ENCODE peak calls at places on chromosomes 12 and 14, in seven cellular contexts. N, D, K, W, F, G and E are unnamed samples.

GRCh38 chr14:60734465-60735242 is at the start of gene MNAT1:
- DNase-seq in K (peak; percentile 70), N (peak; percentile 76), G (peak; percentile 95), F (peak; percentile 80), W (peak; percentile 80), D (peak; percentile 88), E (peak; percentile 78)

GRCh38 chr12:122203301-122203967 is at the start of gene B3GNT4:
- DNase-seq in G (peak; percentile 72), N (peak; percentile 67), D (peak; percentile 26), K (peak; percentile 41), F (peak; percentile 63), W (peak; percentile 62), E (peak; percentile 61)

GRCh38 chr12:130710733-130711080 is 5.4 kb downstream of the RIMBP2 start:
- DNase-seq in D (no peak), F (no peak), K (no peak), G (no peak), N (no peak), W (no peak), E (no peak)

GRCh38 chr12:85441740-85442139 is 161.7 kb downstream of the ALX1 start:
- DNase-seq in G (peak; percentile 33), K (no peak), N (no peak), F (no peak), W (no peak), D (peak; percentile 7), E (no peak)

GRCh38 chr12:3398196-3398789 is 92.7 kb upstream of the PRMT8 start:
- DNase-seq in N (no peak), K (no peak), W (peak; percentile 2), D (no peak), G (no peak), F (no peak), E (no peak)

GRCh38 chr14:54784657-54785056 is 118.0 kb downstream of the GCH1 start:
- DNase-seq in D (no peak), N (no peak), K (peak; percentile 77), F (peak; percentile 79), G (no peak), W (no peak), E (no peak)

GRCh38 chr14:22422238-22422637 is 166.8 kb downstream of the DAD1 start:
- DNase-seq in N (no peak), W (no peak), K (no peak), G (no peak), F (no peak), D (no peak), E (no peak)

GRCh38 chr12:44750468-44750867 is 125.6 kb downstream of the NELL2 start:
- DNase-seq in W (no peak), K (no peak), F (no peak), G (no peak), D (no peak), N (no peak), E (no peak)

DNA sequence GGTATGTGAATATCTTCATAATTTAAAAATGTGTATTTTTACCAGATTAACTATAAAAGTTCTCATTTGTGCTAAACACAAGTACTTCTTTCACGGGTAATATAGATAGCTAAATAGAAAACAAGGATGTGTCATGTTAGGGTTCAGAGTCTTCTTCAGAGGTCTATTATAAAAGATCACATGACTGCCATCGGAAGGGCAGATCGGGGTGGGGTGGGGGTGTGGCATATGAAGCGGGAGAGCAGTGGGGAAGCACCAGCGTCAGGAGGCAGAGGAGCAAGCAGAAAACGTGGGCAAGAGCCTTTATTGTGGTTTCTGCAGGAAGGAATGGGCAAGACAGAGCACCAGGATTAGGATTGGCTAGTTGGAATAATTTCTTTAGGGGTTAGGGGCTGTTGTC is 63.7 kb upstream of the DNM1L start:
- DNase-seq in N (no peak), D (no peak), G (no peak), W (no peak), F (no peak), K (no peak), E (no peak)
- H3K36me3 ChIP-seq in N (no peaks in the 10 kb centered on the region), D (peaks cover 14% of the 10 kb centered on the region), G (no peaks in the 10 kb centered on the region), W (peaks cover 12% of the 10 kb centered on the region), F (peaks cover 2% of the 10 kb centered on the region), K (no peaks in the 10 kb centered on the region), E (peaks cover 19% of the 10 kb centered on the region)

DNA sequence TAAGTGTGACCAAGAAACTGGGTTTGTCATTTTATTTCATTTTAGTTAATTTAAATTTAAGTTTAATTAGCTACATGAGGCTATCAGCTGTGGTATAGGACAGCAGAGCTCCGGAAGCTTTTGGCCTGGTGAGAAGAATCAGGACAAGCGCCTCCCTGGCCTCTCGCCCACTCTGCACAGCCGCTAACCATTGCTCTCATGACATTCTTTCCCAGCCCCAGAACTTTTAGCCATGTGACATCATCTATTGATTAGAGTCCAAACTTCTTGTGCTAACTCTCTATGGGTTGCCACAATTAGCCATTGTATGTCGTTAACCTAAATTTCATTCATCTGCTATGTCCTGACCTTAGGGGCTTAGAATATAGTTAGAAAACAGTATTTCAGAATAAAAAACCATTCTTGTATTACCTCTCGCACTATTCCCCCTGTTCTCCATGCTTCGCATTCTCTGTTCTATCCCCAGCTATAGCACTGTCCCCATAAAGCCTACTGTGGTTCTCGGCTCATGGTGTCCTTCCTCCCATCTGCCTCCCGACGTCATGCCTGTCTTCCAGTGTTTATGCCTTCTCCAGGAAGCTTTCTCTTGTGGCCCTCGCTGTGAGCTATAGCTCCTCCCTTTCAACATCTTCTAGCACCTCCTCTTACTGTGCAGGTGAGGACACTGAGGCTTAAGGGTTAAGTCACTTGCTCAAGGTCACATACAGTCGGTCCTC is 23.5 kb downstream of the SSH1 start:
- DNase-seq in F (peak; percentile 72), G (no peak), W (peak; percentile 55), N (no peak), K (no peak), D (peak; percentile 83), E (no peak)
- H3K36me3 ChIP-seq in F (peaks cover 3% of the 10 kb centered on the region), G (peaks cover 47% of the 10 kb centered on the region), W (peaks cover 6% of the 10 kb centered on the region), N (peaks cover 8% of the 10 kb centered on the region), K (no peaks in the 10 kb centered on the region), D (peaks cover 39% of the 10 kb centered on the region), E (peaks cover 13% of the 10 kb centered on the region)

GRCh38 chr12:124733086-124733485 is 130.6 kb downstream of the SCARB1 start:
- DNase-seq in F (no peak), G (no peak), K (no peak), D (no peak), N (no peak), W (no peak), E (no peak)
- H3K36me3 ChIP-seq in F (no peaks in the 10 kb centered on the region), G (no peaks in the 10 kb centered on the region), K (no peaks in the 10 kb centered on the region), D (no peaks in the 10 kb centered on the region), N (no peaks in the 10 kb centered on the region), W (no peaks in the 10 kb centered on the region), E (no peaks in the 10 kb centered on the region)

GRCh38 chr12:57821474-57822214 is 3.1 kb upstream of the AVIL start:
- DNase-seq in G (no peak), D (no peak), N (no peak), K (no peak), F (no peak), W (no peak), E (no peak)
- H3K36me3 ChIP-seq in G (peaks cover 17% of the 10 kb centered on the region), D (peaks cover 81% of the 10 kb centered on the region), N (peaks cover 56% of the 10 kb centered on the region), K (no peaks in the 10 kb centered on the region), F (peaks cover 31% of the 10 kb centered on the region), W (peaks cover 58% of the 10 kb centered on the region), E (peaks cover 20% of the 10 kb centered on the region)